ENCODE peak calls at places on chromosomes 2 and 18, in five cellular contexts. One of them, this sample, is unnamed.

GRCh38 chr2:198203306-198203705 is 398.9 kb downstream of the PLCL1 start:
- DNase-seq in AG04449: no peak
- DNase-seq in foreskin fibroblast: no peak
- DNase-seq in GM10248: no peak
- DNase-seq in AG09319: no peak
- DNase-seq in this sample: no peak

GRCh38 chr18:69787825-69788547 is 159.7 kb downstream of the CD226 start:
- DNase-seq in AG04449: peak; percentile 5
- DNase-seq in GM10248: no peak
- DNase-seq in foreskin fibroblast: peak; percentile 38
- DNase-seq in AG09319: peak; percentile 3
- DNase-seq in this sample: peak; percentile 9

GRCh38 chr2:24820598-24821432 is 27.6 kb downstream of the CENPO start:
- DNase-seq in GM10248: no peak
- DNase-seq in AG04449: no peak
- DNase-seq in foreskin fibroblast: no peak
- DNase-seq in AG09319: no peak
- DNase-seq in this sample: no peak

GRCh38 chr18:2083691-2084090 is 487.6 kb downstream of the METTL4 start:
- DNase-seq in AG09319: no peak
- DNase-seq in AG04449: no peak
- DNase-seq in GM10248: no peak
- DNase-seq in foreskin fibroblast: no peak
- DNase-seq in this sample: no peak

GRCh38 chr18:67041334-67041733 is 437.4 kb upstream of the CDH19 start:
- DNase-seq in foreskin fibroblast: no peak
- DNase-seq in AG09319: no peak
- DNase-seq in GM10248: no peak
- DNase-seq in AG04449: no peak
- DNase-seq in this sample: no peak

GRCh38 chr18:24875761-24876160 is 415.3 kb downstream of the HRH4 start:
- DNase-seq in AG04449: no peak
- DNase-seq in foreskin fibroblast: no peak
- DNase-seq in AG09319: no peak
- DNase-seq in GM10248: no peak
- DNase-seq in this sample: no peak

GRCh38 chr2:10889741-10890215 is 22.0 kb upstream of the KCNF1 start:
- DNase-seq in GM10248: no peak
- DNase-seq in foreskin fibroblast: no peak
- DNase-seq in AG09319: no peak
- DNase-seq in AG04449: no peak
- DNase-seq in this sample: no peak

GRCh38 chr2:20106746-20107145 is 55.3 kb upstream of the LAPTM4A start:
- DNase-seq in GM10248: no peak
- DNase-seq in AG09319: no peak
- DNase-seq in foreskin fibroblast: no peak
- DNase-seq in AG04449: no peak
- DNase-seq in this sample: no peak

GRCh38 chr18:23986610-23987359 is 27.8 kb upstream of the TTC39C start:
- DNase-seq in AG09319: no peak
- DNase-seq in foreskin fibroblast: no peak
- DNase-seq in AG04449: no peak
- DNase-seq in GM10248: no peak
- DNase-seq in this sample: peak; percentile 13

GRCh38 chr2:98806266-98806697 is 75.3 kb upstream of the MGAT4A start:
- DNase-seq in AG09319: no peak
- DNase-seq in GM10248: no peak
- DNase-seq in foreskin fibroblast: peak; percentile 45
- DNase-seq in AG04449: no peak
- DNase-seq in this sample: no peak

GRCh38 chr2:12127639-12128038 is 381.2 kb downstream of the LPIN1 start:
- DNase-seq in AG04449: no peak
- DNase-seq in AG09319: no peak
- DNase-seq in GM10248: no peak
- DNase-seq in foreskin fibroblast: no peak
- DNase-seq in this sample: no peak

GRCh38 chr2:24124003-24124585 is 825 bp downstream of the FAM228B start:
- DNase-seq in AG04449: no peak
- DNase-seq in GM10248: no peak
- DNase-seq in foreskin fibroblast: no peak
- DNase-seq in AG09319: no peak
- DNase-seq in this sample: no peak

GRCh38 chr18:75068682-75069435 is 140.1 kb downstream of the PTGR3 start:
- DNase-seq in GM10248: no peak
- DNase-seq in foreskin fibroblast: no peak
- DNase-seq in AG09319: no peak
- DNase-seq in AG04449: no peak
- DNase-seq in this sample: no peak

GRCh38 chr2:1492696-1493095 is 79.4 kb downstream of the TPO start:
- DNase-seq in AG04449: no peak
- DNase-seq in foreskin fibroblast: no peak
- DNase-seq in GM10248: no peak
- DNase-seq in AG09319: no peak
- DNase-seq in this sample: no peak

GRCh38 chr2:234191819-234192407 is 141.4 kb downstream of the SPP2 start:
- DNase-seq in foreskin fibroblast: no peak
- DNase-seq in AG04449: no peak
- DNase-seq in GM10248: no peak
- DNase-seq in AG09319: no peak
- DNase-seq in this sample: no peak

GRCh38 chr2:219713110-219713509 is 85.7 kb downstream of the SLC4A3 start:
- DNase-seq in AG04449: no peak
- DNase-seq in AG09319: no peak
- DNase-seq in GM10248: no peak
- DNase-seq in foreskin fibroblast: no peak
- DNase-seq in this sample: peak; percentile 40

GRCh38 chr18:76553715-76554603 is 58.9 kb upstream of the ZNF516 start:
- DNase-seq in foreskin fibroblast: peak; percentile 66
- DNase-seq in AG04449: no peak
- DNase-seq in GM10248: no peak
- DNase-seq in AG09319: no peak
- DNase-seq in this sample: peak; percentile 17

GRCh38 chr2:63862802-63863201 is 21.1 kb downstream of the UGP2 start:
- DNase-seq in AG04449: no peak
- DNase-seq in GM10248: no peak
- DNase-seq in AG09319: no peak
- DNase-seq in foreskin fibroblast: no peak
- DNase-seq in this sample: no peak

GRCh38 chr18:34787931-34788532 is 77.9 kb downstream of the DTNA start:
- DNase-seq in AG04449: peak; percentile 19
- DNase-seq in GM10248: peak; percentile 45
- DNase-seq in AG09319: peak; percentile 28
- DNase-seq in foreskin fibroblast: peak; percentile 45
- DNase-seq in this sample: peak; percentile 42

GRCh38 chr2:176129013-176129796 is at the start of gene HOXD8:
- DNase-seq in GM10248: no peak
- DNase-seq in foreskin fibroblast: peak; percentile 88
- DNase-seq in AG04449: peak; percentile 49
- DNase-seq in AG09319: peak; percentile 3
- DNase-seq in this sample: peak; percentile 56

GRCh38 chr2:211351998-211352397 is 795.6 kb downstream of the CPS1 start:
- DNase-seq in AG09319: no peak
- DNase-seq in AG04449: no peak
- DNase-seq in GM10248: no peak
- DNase-seq in foreskin fibroblast: no peak
- DNase-seq in this sample: no peak

GRCh38 chr2:121897335-121897970 is 142.0 kb downstream of the TSN start:
- DNase-seq in AG09319: peak; percentile 3
- DNase-seq in AG04449: no peak
- DNase-seq in foreskin fibroblast: peak; percentile 7
- DNase-seq in GM10248: peak; percentile 61
- DNase-seq in this sample: peak; percentile 61

GRCh38 chr2:147382322-147382948 is 462.4 kb upstream of the ACVR2A start:
- DNase-seq in AG09319: no peak
- DNase-seq in foreskin fibroblast: no peak
- DNase-seq in GM10248: no peak
- DNase-seq in AG04449: no peak
- DNase-seq in this sample: no peak

GRCh38 chr2:182695796-182696195 is 20.3 kb upstream of the DNAJC10 start:
- DNase-seq in AG09319: no peak
- DNase-seq in AG04449: no peak
- DNase-seq in GM10248: no peak
- DNase-seq in foreskin fibroblast: no peak
- DNase-seq in this sample: no peak

GRCh38 chr18:10860937-10861336 is 288.4 kb downstream of the PIEZO2 start:
- DNase-seq in AG09319: no peak
- DNase-seq in AG04449: no peak
- DNase-seq in GM10248: no peak
- DNase-seq in foreskin fibroblast: no peak
- DNase-seq in this sample: no peak

GRCh38 chr2:36450466-36451196 is 95.1 kb downstream of the CRIM1 start:
- DNase-seq in AG04449: peak; percentile 70
- DNase-seq in AG09319: no peak
- DNase-seq in GM10248: no peak
- DNase-seq in foreskin fibroblast: peak; percentile 82
- DNase-seq in this sample: peak; percentile 85

GRCh38 chr2:51350100-51350499 is 318.2 kb upstream of the NRXN1 start:
- DNase-seq in AG04449: peak; percentile 34
- DNase-seq in foreskin fibroblast: no peak
- DNase-seq in AG09319: no peak
- DNase-seq in GM10248: no peak
- DNase-seq in this sample: no peak

GRCh38 chr2:233708942-233709341 is 3.8 kb upstream of the UGT1A5 start:
- DNase-seq in GM10248: no peak
- DNase-seq in AG04449: no peak
- DNase-seq in AG09319: no peak
- DNase-seq in foreskin fibroblast: no peak
- DNase-seq in this sample: no peak

GRCh38 chr2:172449916-172450550 is 22.6 kb downstream of the ITGA6 start:
- DNase-seq in foreskin fibroblast: no peak
- DNase-seq in AG09319: no peak
- DNase-seq in AG04449: no peak
- DNase-seq in GM10248: no peak
- DNase-seq in this sample: peak; percentile 67

GRCh38 chr2:143850084-143850483 is 669.8 kb downstream of the ZEB2 start:
- DNase-seq in AG04449: no peak
- DNase-seq in AG09319: no peak
- DNase-seq in foreskin fibroblast: no peak
- DNase-seq in GM10248: no peak
- DNase-seq in this sample: no peak

GRCh38 chr2:83054751-83055150 is 1404.3 kb downstream of the SUCLG1 start:
- DNase-seq in foreskin fibroblast: no peak
- DNase-seq in AG04449: no peak
- DNase-seq in GM10248: no peak
- DNase-seq in AG09319: no peak
- DNase-seq in this sample: no peak

GRCh38 chr2:112768432-112768831 is 4.0 kb upstream of the CKAP2L start:
- DNase-seq in AG04449: no peak
- DNase-seq in GM10248: no peak
- DNase-seq in foreskin fibroblast: peak; percentile 36
- DNase-seq in AG09319: peak; percentile 18
- DNase-seq in this sample: peak; percentile 65

GRCh38 chr18:79911009-79911870 is 40.2 kb downstream of the SLC66A2 start:
- DNase-seq in GM10248: no peak
- DNase-seq in AG04449: no peak
- DNase-seq in AG09319: no peak
- DNase-seq in foreskin fibroblast: no peak
- DNase-seq in this sample: no peak

GRCh38 chr2:189798312-189799029 is 14.2 kb downstream of the PMS1 start:
- DNase-seq in foreskin fibroblast: peak; percentile 44
- DNase-seq in AG09319: no peak
- DNase-seq in AG04449: peak; percentile 21
- DNase-seq in GM10248: peak; percentile 18
- DNase-seq in this sample: peak; percentile 64
- TF ChIP-seq CTCF in foreskin fibroblast: peak; percentile 36
- TF ChIP-seq CTCF in AG09319: peak; percentile 51
- TF ChIP-seq CTCF in AG04449: peak; percentile 37
- TF ChIP-seq CTCF in GM10248: peak; percentile 47
- TF ChIP-seq CTCF in this sample: peak; percentile 79

GRCh38 chr2:226333388-226333787 is 466.2 kb downstream of the IRS1 start:
- DNase-seq in AG04449: no peak
- DNase-seq in AG09319: no peak
- DNase-seq in GM10248: no peak
- DNase-seq in foreskin fibroblast: no peak
- DNase-seq in this sample: no peak
- TF ChIP-seq CTCF in AG04449: no peak
- TF ChIP-seq CTCF in AG09319: no peak
- TF ChIP-seq CTCF in GM10248: no peak
- TF ChIP-seq CTCF in foreskin fibroblast: no peak
- TF ChIP-seq CTCF in this sample: no peak

GRCh38 chr2:202871161-202872141 is at the start of gene ICA1L:
- DNase-seq in AG04449: no peak
- DNase-seq in GM10248: peak; percentile 77
- DNase-seq in AG09319: no peak
- DNase-seq in foreskin fibroblast: peak; percentile 48
- DNase-seq in this sample: peak; percentile 50

DNA sequence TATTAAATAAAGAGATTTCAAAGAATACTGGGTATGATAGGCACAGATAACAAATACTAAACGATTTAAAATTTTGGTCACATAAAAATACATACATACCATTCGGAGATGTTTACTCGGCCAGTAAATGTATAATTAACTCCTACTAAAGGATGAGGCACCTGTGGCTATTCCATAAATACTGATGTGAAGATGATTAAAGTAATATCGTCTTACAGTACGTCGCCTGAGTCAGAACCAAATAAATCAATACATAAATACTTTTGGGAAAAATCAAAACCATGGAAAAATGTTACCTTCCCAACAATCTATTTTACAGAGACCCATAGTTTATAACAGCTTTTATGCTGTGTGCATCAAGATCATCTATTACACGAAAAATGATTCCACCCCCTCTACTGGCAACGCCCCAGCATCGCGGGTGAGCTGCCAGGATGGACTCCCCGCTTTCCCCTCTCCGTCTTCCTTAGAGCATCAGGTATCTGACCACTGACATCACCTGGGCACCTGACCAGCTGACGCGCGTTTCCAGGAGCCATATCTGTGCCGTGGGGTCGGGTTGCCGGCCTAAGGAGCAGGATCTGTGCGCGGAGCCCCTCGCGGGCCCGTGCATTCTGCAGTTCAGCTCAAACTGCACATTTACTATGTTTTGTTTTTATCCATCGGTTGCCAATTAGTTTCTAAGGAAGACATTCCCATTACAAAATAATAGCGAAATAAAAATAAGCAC is 970 bp downstream of the ICA1L start:
- DNase-seq in AG09319: no peak
- DNase-seq in GM10248: peak; percentile 78
- DNase-seq in AG04449: no peak
- DNase-seq in foreskin fibroblast: peak; percentile 34
- DNase-seq in this sample: peak; percentile 48
- TF ChIP-seq CTCF in AG09319: peak; percentile 37
- TF ChIP-seq CTCF in GM10248: peak; percentile 70
- TF ChIP-seq CTCF in AG04449: peak; percentile 48
- TF ChIP-seq CTCF in foreskin fibroblast: peak; percentile 35
- TF ChIP-seq CTCF in this sample: peak; percentile 73

DNA sequence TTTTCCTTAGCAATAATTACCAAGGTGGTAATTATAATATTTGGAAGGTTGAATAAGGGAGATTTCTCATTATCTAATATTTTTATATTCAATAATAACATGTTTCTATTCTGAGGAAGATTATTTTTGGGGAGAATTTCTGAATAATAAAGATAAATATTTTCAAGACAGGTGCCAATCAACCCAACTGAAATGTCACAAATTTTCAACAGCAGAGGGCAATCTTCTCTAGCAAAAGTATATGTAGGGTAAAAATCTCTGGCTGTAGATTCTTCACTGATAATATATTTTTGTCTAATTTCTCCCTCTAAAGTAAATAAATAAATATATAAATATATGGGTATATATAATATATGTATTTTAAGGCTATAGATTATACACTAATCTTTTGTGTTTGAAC is 1187.2 kb upstream of the CRIM1 start:
- DNase-seq in AG09319: no peak
- DNase-seq in AG04449: no peak
- DNase-seq in GM10248: no peak
- DNase-seq in foreskin fibroblast: no peak
- DNase-seq in this sample: no peak
- TF ChIP-seq CTCF in AG09319: no peak
- TF ChIP-seq CTCF in AG04449: no peak
- TF ChIP-seq CTCF in GM10248: no peak
- TF ChIP-seq CTCF in foreskin fibroblast: no peak
- TF ChIP-seq CTCF in this sample: no peak